ENCODE peak calls at places on chromosomes 6 and 20, in nine cellular contexts. Q is cardiac muscle cell, W is gastrocnemius medialis, H is GM12864, U is Peyer's patch, T is GM12878, L is neural crest cell, C is heart left ventricle, M is IMR-90. S is an unnamed sample.

GRCh38 chr6:108174371-108175175 is 8.8 kb downstream of the NR2E1 start:
- DNase-seq in Q (peak), W (no peak), H (no peak), U (no peak), T (no peak), L (peak), C (no peak), M (peak), S (no peak)

GRCh38 chr20:51914758-51915157 is 112.4 kb upstream of the SALL4 start:
- DNase-seq in Q (no peak), W (no peak), H (no peak), U (no peak), T (no peak), L (no peak), C (no peak), M (no peak), S (no peak)

GRCh38 chr20:36340593-36340990 is 34.5 kb downstream of the DLGAP4 start:
- DNase-seq in Q (no peak), W (no peak), H (no peak), U (no peak), T (no peak), L (no peak), C (no peak), M (no peak), S (no peak)

GRCh38 chr6:39051399-39052122 is 3.0 kb downstream of the GLP1R start:
- DNase-seq in Q (no peak), W (no peak), H (no peak), U (no peak), T (no peak), L (no peak), C (no peak), M (no peak), S (no peak)

GRCh38 chr6:156359912-156360311 is 417.3 kb upstream of the ARID1B start:
- DNase-seq in Q (peak), W (no peak), H (no peak), U (no peak), T (no peak), L (no peak), C (no peak), M (no peak), S (no peak)

GRCh38 chr20:63380346-63380870 is 19.3 kb upstream of the CHRNA4 start:
- DNase-seq in Q (no peak), W (no peak), H (no peak), U (no peak), T (no peak), L (no peak), C (no peak), M (no peak), S (no peak)

GRCh38 chr6:159197251-159197650 is 28.1 kb downstream of the FNDC1 start:
- DNase-seq in Q (no peak), W (no peak), H (no peak), U (no peak), T (no peak), L (no peak), C (no peak), M (no peak), S (no peak)

GRCh38 chr6:17905611-17906592 is 81.5 kb downstream of the KIF13A start:
- DNase-seq in Q (no peak), W (no peak), H (no peak), U (no peak), T (no peak), L (no peak), C (no peak), M (peak), S (no peak)

GRCh38 chr20:22584922-22585785 is 782 bp upstream of the FOXA2 start:
- DNase-seq in Q (peak), W (no peak), H (no peak), U (no peak), T (no peak), L (no peak), C (no peak), M (no peak), S (no peak)

GRCh38 chr20:17971571-17972013 is 2.8 kb downstream of the MGME1 start:
- DNase-seq in Q (peak), W (no peak), H (no peak), U (peak), T (no peak), L (no peak), C (no peak), M (peak), S (no peak)

GRCh38 chr6:2853766-2854393 is 12.2 kb upstream of the SERPINB1 start:
- DNase-seq in Q (no peak), W (peak), H (no peak), U (peak), T (peak), L (no peak), C (no peak), M (peak), S (no peak)

GRCh38 chr6:36752886-36753506 is 55.4 kb downstream of the RAB44 start:
- DNase-seq in Q (no peak), W (peak), H (peak), U (peak), T (peak), L (no peak), C (no peak), M (no peak), S (no peak)

GRCh38 chr6:158654960-158655485 is 5.2 kb downstream of the SYTL3 start:
- DNase-seq in Q (no peak), W (peak), H (no peak), U (peak), T (no peak), L (no peak), C (no peak), M (peak), S (no peak)

GRCh38 chr6:89281779-89282246 is 33.3 kb downstream of the GABRR2 start:
- DNase-seq in Q (peak), W (no peak), H (peak), U (peak), T (no peak), L (peak), C (no peak), M (peak), S (no peak)

GRCh38 chr6:133115960-133116359 is 125.2 kb upstream of the EYA4 start:
- DNase-seq in Q (no peak), W (no peak), H (no peak), U (no peak), T (no peak), L (no peak), C (no peak), M (no peak), S (no peak)

GRCh38 chr20:49608752-49609670 is 41.1 kb upstream of the PTGIS start:
- DNase-seq in Q (peak), W (peak), H (no peak), U (peak), T (no peak), L (peak), C (peak), M (no peak), S (peak)

GRCh38 chr6:38509713-38510112 is 130.0 kb downstream of the BTBD9 start:
- DNase-seq in Q (no peak), W (no peak), H (no peak), U (no peak), T (no peak), L (no peak), C (no peak), M (peak), S (no peak)

GRCh38 chr6:158457616-158458278 is 102.1 kb upstream of the TMEM181 start:
- DNase-seq in Q (no peak), W (no peak), H (no peak), U (no peak), T (no peak), L (no peak), C (no peak), M (peak), S (no peak)

GRCh38 chr20:25295386-25296093 is 47.7 kb downstream of the PYGB start:
- DNase-seq in Q (peak), W (peak), H (no peak), U (peak), T (no peak), L (no peak), C (peak), M (no peak), S (no peak)

GRCh38 chr6:116475151-116475550 is 14.0 kb downstream of the CALHM6 start:
- DNase-seq in Q (no peak), W (no peak), H (no peak), U (no peak), T (no peak), L (no peak), C (no peak), M (no peak), S (no peak)

GRCh38 chr6:16481680-16482079 is 243.3 kb downstream of the GMPR start:
- DNase-seq in Q (no peak), W (no peak), H (no peak), U (peak), T (no peak), L (no peak), C (no peak), M (no peak), S (no peak)

GRCh38 chr20:25148181-25148981 is 47.1 kb upstream of the ENTPD6 start:
- DNase-seq in Q (peak), W (no peak), H (no peak), U (peak), T (no peak), L (no peak), C (no peak), M (peak), S (no peak)

GRCh38 chr20:42123981-42124473 is 505.9 kb upstream of the CHD6 start:
- DNase-seq in Q (no peak), W (no peak), H (no peak), U (no peak), T (no peak), L (no peak), C (peak), M (no peak), S (no peak)

GRCh38 chr6:15464211-15464725 is 198.6 kb downstream of the DTNBP1 start:
- DNase-seq in Q (peak), W (peak), H (no peak), U (peak), T (no peak), L (no peak), C (no peak), M (no peak), S (no peak)

GRCh38 chr20:47282864-47283263 is 73.6 kb downstream of the ZMYND8 start:
- DNase-seq in Q (no peak), W (no peak), H (no peak), U (no peak), T (no peak), L (no peak), C (no peak), M (no peak), S (no peak)

GRCh38 chr6:45054610-45055009 is 273.5 kb upstream of the RUNX2 start:
- DNase-seq in Q (no peak), W (no peak), H (no peak), U (no peak), T (no peak), L (no peak), C (no peak), M (no peak), S (no peak)

GRCh38 chr6:158611600-158612041 is 32.9 kb downstream of the DYNLT1 start:
- DNase-seq in Q (peak), W (no peak), H (no peak), U (no peak), T (no peak), L (no peak), C (no peak), M (no peak), S (no peak)

GRCh38 chr6:74598473-74599393 is 607.1 kb downstream of the COL12A1 start:
- DNase-seq in Q (no peak), W (no peak), H (peak), U (no peak), T (peak), L (no peak), C (no peak), M (peak), S (no peak)

GRCh38 chr6:131948221-131948661 is 2.9 kb downstream of the CCN2 start:
- DNase-seq in Q (no peak), W (no peak), H (no peak), U (no peak), T (no peak), L (no peak), C (no peak), M (peak), S (no peak)

GRCh38 chr20:4592316-4593148 is 129.2 kb upstream of the PRND start:
- DNase-seq in Q (peak), W (no peak), H (no peak), U (peak), T (no peak), L (peak), C (no peak), M (no peak), S (no peak)

GRCh38 chr20:49823152-49823847 is 10.7 kb downstream of the SLC9A8 start:
- DNase-seq in Q (no peak), W (no peak), H (no peak), U (no peak), T (peak), L (no peak), C (no peak), M (no peak), S (no peak)

GRCh38 chr6:34386316-34387137 is 5.9 kb downstream of the NUDT3 start:
- DNase-seq in Q (no peak), W (no peak), H (no peak), U (peak), T (no peak), L (no peak), C (no peak), M (peak), S (no peak)

GRCh38 chr6:165573671-165574070 is 89.4 kb downstream of the PDE10A start:
- DNase-seq in Q (peak), W (no peak), H (no peak), U (peak), T (no peak), L (no peak), C (peak), M (peak), S (no peak)

GRCh38 chr20:23074052-23074451 is 12.1 kb downstream of the CD93 start:
- DNase-seq in Q (no peak), W (no peak), H (no peak), U (no peak), T (no peak), L (no peak), C (no peak), M (no peak), S (no peak)

GRCh38 chr20:41697861-41698559 is 79.8 kb upstream of the CHD6 start:
- DNase-seq in Q (peak), W (no peak), H (peak), U (peak), T (no peak), L (no peak), C (no peak), M (peak), S (no peak)

GRCh38 chr6:52881996-52882841 is 27.3 kb downstream of the GSTA3 start:
- DNase-seq in Q (peak), W (peak), H (peak), U (peak), T (peak), L (peak), C (peak), M (peak), S (peak)

GRCh38 chr6:162854228-162854627 is 126.5 kb downstream of the PACRG start:
- DNase-seq in Q (no peak), W (no peak), H (no peak), U (no peak), T (no peak), L (no peak), C (no peak), M (no peak), S (no peak)

GRCh38 chr6:162852810-162853577 is 125.2 kb downstream of the PACRG start:
- DNase-seq in Q (peak), W (no peak), H (no peak), U (no peak), T (no peak), L (no peak), C (no peak), M (no peak), S (no peak)

GRCh38 chr6:162857321-162857720 is 129.5 kb downstream of the PACRG start:
- DNase-seq in Q (no peak), W (no peak), H (no peak), U (no peak), T (no peak), L (no peak), C (no peak), M (no peak), S (no peak)

GRCh38 chr6:162854734-162855191 is 127.0 kb downstream of the PACRG start:
- DNase-seq in Q (peak), W (no peak), H (no peak), U (no peak), T (no peak), L (no peak), C (no peak), M (no peak), S (no peak)

GRCh38 chr6:162856885-162857284 is 129.1 kb downstream of the PACRG start:
- DNase-seq in Q (peak), W (peak), H (no peak), U (no peak), T (no peak), L (peak), C (peak), M (peak), S (no peak)
- TF ChIP-seq CTCF in Q (peak), W (peak), H (no peak), U (peak), T (peak), L (peak), C (peak), M (peak), S (peak)

GRCh38 chr6:69961251-69961650 is 94.9 kb downstream of the COL19A1 start:
- DNase-seq in Q (no peak), W (no peak), H (no peak), U (no peak), T (no peak), L (no peak), C (no peak), M (no peak), S (no peak)
- TF ChIP-seq CTCF in Q (no peak), W (no peak), H (no peak), U (no peak), T (no peak), L (no peak), C (no peak), M (no peak), S (no peak)

GRCh38 chr6:160328447-160328846 is 19.7 kb upstream of the SLC22A3 start:
- DNase-seq in Q (no peak), W (peak), H (no peak), U (no peak), T (no peak), L (no peak), C (no peak), M (no peak), S (no peak)
- TF ChIP-seq CTCF in Q (no peak), W (no peak), H (no peak), U (no peak), T (no peak), L (no peak), C (no peak), M (no peak), S (no peak)

DNA sequence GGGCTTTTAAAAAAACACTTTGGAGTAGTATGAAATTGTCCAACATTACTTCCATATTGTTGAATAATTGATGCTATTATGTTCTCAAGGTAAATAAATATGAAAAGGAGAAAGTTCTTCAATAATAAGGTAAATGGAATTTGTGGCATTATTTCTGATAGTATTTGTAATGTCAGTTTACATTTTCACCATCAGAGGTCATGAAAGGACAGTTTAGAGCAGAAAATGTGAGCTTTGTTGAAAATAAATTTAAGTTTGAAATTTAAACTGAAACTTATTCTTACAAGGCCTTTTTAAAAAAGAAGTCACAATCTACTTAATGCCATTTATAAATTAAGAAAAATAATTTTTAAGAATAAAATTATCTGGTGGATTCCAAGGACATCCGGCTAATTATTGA is 15.8 kb upstream of the CEP162 start:
- DNase-seq in Q (no peak), W (no peak), H (no peak), U (no peak), T (no peak), L (no peak), C (no peak), M (no peak), S (no peak)
- TF ChIP-seq CTCF in Q (peak), W (no peak), H (no peak), U (no peak), T (no peak), L (no peak), C (peak), M (no peak), S (peak)

GRCh38 chr6:145508107-145508506 is 227.2 kb downstream of the EPM2A start:
- DNase-seq in Q (no peak), W (no peak), H (no peak), U (no peak), T (no peak), L (no peak), C (no peak), M (no peak), S (no peak)
- TF ChIP-seq CTCF in Q (peak), W (no peak), H (peak), U (no peak), T (no peak), L (no peak), C (no peak), M (no peak), S (peak)

DNA sequence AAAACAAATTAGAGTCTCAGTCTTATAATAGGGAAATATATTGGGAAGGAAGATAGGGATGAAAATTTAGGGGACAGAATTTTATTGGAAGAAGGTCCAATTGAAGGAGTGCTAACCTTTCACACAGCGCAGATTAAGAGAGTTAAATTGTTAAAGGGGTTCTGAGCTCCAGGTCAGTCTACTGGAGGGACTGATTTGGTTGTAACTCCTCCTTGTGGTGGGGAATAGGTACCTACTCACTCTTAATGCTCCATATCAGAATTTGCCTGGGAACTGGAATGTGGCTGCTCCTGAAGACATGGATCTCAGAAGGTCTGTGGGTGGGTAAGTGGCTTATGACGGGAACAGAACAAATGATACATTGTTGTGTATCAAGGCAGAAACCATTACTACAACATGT is 143.5 kb downstream of the FLRT3 start:
- DNase-seq in Q (no peak), W (no peak), H (no peak), U (no peak), T (no peak), L (no peak), C (no peak), M (no peak), S (no peak)
- TF ChIP-seq CTCF in Q (no peak), W (no peak), H (no peak), U (no peak), T (no peak), L (peak), C (no peak), M (peak), S (no peak)

GRCh38 chr20:54456972-54457371 is 18.4 kb upstream of the DOK5 start:
- DNase-seq in Q (no peak), W (no peak), H (no peak), U (no peak), T (no peak), L (no peak), C (no peak), M (no peak), S (no peak)
- TF ChIP-seq CTCF in Q (peak), W (no peak), H (no peak), U (no peak), T (no peak), L (no peak), C (no peak), M (no peak), S (no peak)

DNA sequence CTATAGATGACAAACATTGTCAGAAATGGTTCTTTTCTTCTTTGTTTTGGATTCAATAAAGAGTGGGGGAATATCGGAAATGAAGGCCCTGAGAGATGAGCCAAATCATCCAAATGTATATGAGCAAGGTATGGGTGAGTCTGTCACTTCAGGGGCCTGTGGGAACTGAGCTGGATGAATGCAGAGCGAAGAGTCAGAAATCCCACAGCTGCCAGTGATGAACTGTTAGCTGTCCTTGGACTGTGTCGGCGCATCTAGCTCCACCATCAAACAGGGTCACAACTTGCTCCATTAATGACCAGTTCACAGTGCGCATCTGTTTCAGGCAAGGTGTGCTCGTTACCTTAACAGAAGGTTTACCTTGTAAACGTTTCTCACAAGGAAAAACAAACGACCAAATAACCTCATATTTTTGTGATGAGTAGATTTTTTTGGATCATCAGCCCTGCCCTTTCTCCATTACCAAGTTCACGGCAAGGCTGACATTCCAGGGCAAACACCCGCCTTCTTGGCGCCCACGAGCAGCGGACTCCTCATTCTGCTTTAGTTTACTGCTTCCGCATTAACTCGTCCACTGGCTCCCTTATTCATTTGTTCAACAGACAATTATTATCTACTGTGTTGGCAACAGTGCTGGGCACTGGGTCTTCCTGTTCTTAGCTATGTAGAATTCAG is 15.0 kb upstream of the CCN6 start:
- DNase-seq in Q (no peak), W (no peak), H (no peak), U (no peak), T (no peak), L (no peak), C (no peak), M (no peak), S (no peak)
- TF ChIP-seq CTCF in Q (no peak), W (no peak), H (no peak), U (no peak), T (no peak), L (no peak), C (no peak), M (no peak), S (no peak)

S was measured in D721Med.